ENCODE peak calls at places on chromosomes 2 and 18, in eight cellular contexts. B is ELF-1, D is endothelial cell, L is WTC11, T is SW480, M is GM10248, P is T-cell, W is GM23248. A is an unnamed sample.

GRCh38 chr18:57434177-57434535 is 1.0 kb upstream of the ONECUT2 start:
- DNase-seq in B (peak; percentile 31), D (no peak), L (peak; percentile 33), T (no peak), M (peak; percentile 20), P (no peak), W (no peak), A (no peak)

GRCh38 chr2:63903003-63903402 is 61.3 kb downstream of the UGP2 start:
- DNase-seq in B (no peak), D (no peak), L (no peak), T (peak; percentile 18), M (peak; percentile 25), P (no peak), W (peak; percentile 26), A (no peak)

GRCh38 chr2:240140920-240141319 is 462 bp upstream of the OTOS start:
- DNase-seq in B (no peak), D (no peak), L (no peak), T (no peak), M (no peak), P (no peak), W (no peak), A (no peak)

GRCh38 chr2:45823723-45824206 is 172.3 kb downstream of the PRKCE start:
- DNase-seq in B (no peak), D (no peak), L (no peak), T (no peak), M (no peak), P (no peak), W (peak; percentile 62), A (no peak)

GRCh38 chr2:9703085-9703641 is 72.4 kb upstream of the YWHAQ start:
- DNase-seq in B (peak; percentile 49), D (no peak), L (no peak), T (peak; percentile 89), M (no peak), P (peak; percentile 82), W (peak; percentile 99), A (peak; percentile 81)

GRCh38 chr2:20917724-20918572 is 95.0 kb upstream of the LDAH start:
- DNase-seq in B (no peak), D (no peak), L (no peak), T (no peak), M (no peak), P (no peak), W (no peak), A (no peak)

GRCh38 chr2:48545244-48545643 is 15.3 kb downstream of the STON1 start:
- DNase-seq in B (peak; percentile 44), D (no peak), L (peak; percentile 35), T (no peak), M (no peak), P (no peak), W (peak; percentile 20), A (no peak)

GRCh38 chr2:215736653-215737290 is 276.6 kb downstream of the MREG start:
- DNase-seq in B (peak; percentile 27), D (no peak), L (peak; percentile 31), T (no peak), M (no peak), P (no peak), W (peak; percentile 86), A (no peak)

GRCh38 chr2:3557588-3558204 is 437 bp downstream of the RNASEH1 start:
- DNase-seq in B (no peak), D (no peak), L (no peak), T (no peak), M (no peak), P (no peak), W (no peak), A (no peak)

GRCh38 chr18:57208056-57208455 is 61.2 kb downstream of the BOD1L2 start:
- DNase-seq in B (no peak), D (no peak), L (no peak), T (peak; percentile 2), M (no peak), P (no peak), W (no peak), A (no peak)

GRCh38 chr2:24521975-24522639 is 31.1 kb downstream of the NCOA1 start:
- DNase-seq in B (no peak), D (no peak), L (no peak), T (no peak), M (no peak), P (no peak), W (no peak), A (no peak)

GRCh38 chr2:150207979-150208378 is 279.5 kb downstream of the RND3 start:
- DNase-seq in B (no peak), D (no peak), L (no peak), T (no peak), M (no peak), P (no peak), W (no peak), A (no peak)

GRCh38 chr2:24544456-24545115 is 53.5 kb downstream of the NCOA1 start:
- DNase-seq in B (no peak), D (no peak), L (no peak), T (no peak), M (no peak), P (no peak), W (peak; percentile 1), A (no peak)

GRCh38 chr2:85162746-85163301 is 29.6 kb downstream of the TCF7L1 start:
- DNase-seq in B (no peak), D (no peak), L (no peak), T (no peak), M (no peak), P (no peak), W (peak; percentile 16), A (no peak)

GRCh38 chr2:168002021-168002553 is 245.3 kb downstream of the STK39 start:
- DNase-seq in B (no peak), D (no peak), L (no peak), T (no peak), M (no peak), P (no peak), W (peak; percentile 59), A (no peak)

GRCh38 chr2:118489712-118490255 is 357.7 kb downstream of the EN1 start:
- DNase-seq in B (peak; percentile 64), D (no peak), L (no peak), T (no peak), M (no peak), P (no peak), W (no peak), A (no peak)

GRCh38 chr2:119264781-119265692 is 41.4 kb downstream of the STEAP3 start:
- DNase-seq in B (peak; percentile 93), D (peak; percentile 65), L (peak; percentile 71), T (peak; percentile 76), M (peak; percentile 81), P (peak; percentile 8), W (peak; percentile 72), A (no peak)

GRCh38 chr18:47619771-47620170 is 310.7 kb downstream of the SMAD2 start:
- DNase-seq in B (no peak), D (no peak), L (no peak), T (no peak), M (no peak), P (no peak), W (no peak), A (no peak)

GRCh38 chr2:161077367-161078210 is 82.6 kb upstream of the TANK start:
- DNase-seq in B (no peak), D (no peak), L (no peak), T (no peak), M (peak; percentile 20), P (peak; percentile 41), W (peak; percentile 82), A (peak; percentile 33)

GRCh38 chr18:9992988-9993845 is 79.4 kb downstream of the VAPA start:
- DNase-seq in B (no peak), D (no peak), L (no peak), T (no peak), M (no peak), P (no peak), W (no peak), A (no peak)

GRCh38 chr2:111919362-111919761 is 21.0 kb downstream of the MERTK start:
- DNase-seq in B (no peak), D (peak; percentile 12), L (peak; percentile 28), T (no peak), M (no peak), P (no peak), W (peak; percentile 21), A (no peak)

GRCh38 chr2:86140969-86141392 is 34.9 kb downstream of the PTCD3 start:
- DNase-seq in B (no peak), D (no peak), L (no peak), T (no peak), M (no peak), P (no peak), W (peak; percentile 6), A (no peak)

GRCh38 chr2:43219383-43220228 is 6.8 kb downstream of the ZFP36L2 start:
- DNase-seq in B (no peak), D (peak; percentile 53), L (peak; percentile 77), T (peak; percentile 89), M (peak; percentile 84), P (peak; percentile 74), W (peak; percentile 90), A (peak; percentile 64)

GRCh38 chr2:197286805-197287595 is 23.6 kb downstream of the ANKRD44 start:
- DNase-seq in B (no peak), D (no peak), L (no peak), T (no peak), M (peak; percentile 68), P (peak; percentile 40), W (peak; percentile 96), A (no peak)

GRCh38 chr2:8923173-8923572 is 80.3 kb downstream of the MBOAT2 start:
- DNase-seq in B (no peak), D (no peak), L (no peak), T (no peak), M (no peak), P (no peak), W (no peak), A (no peak)

GRCh38 chr18:62157843-62158242 is 29.0 kb downstream of the PIGN start:
- DNase-seq in B (no peak), D (no peak), L (no peak), T (no peak), M (no peak), P (no peak), W (no peak), A (no peak)

GRCh38 chr2:225008935-225009334 is 33.3 kb downstream of the DOCK10 start:
- DNase-seq in B (peak; percentile 23), D (peak; percentile 30), L (peak; percentile 59), T (peak; percentile 4), M (no peak), P (no peak), W (peak; percentile 29), A (no peak)

GRCh38 chr2:10229462-10230099 is 73.1 kb upstream of the HPCAL1 start:
- DNase-seq in B (no peak), D (no peak), L (peak; percentile 5), T (no peak), M (no peak), P (no peak), W (no peak), A (no peak)

GRCh38 chr2:132668189-132668833 is 1.7 kb downstream of the LYPD1 start:
- DNase-seq in B (peak; percentile 62), D (peak; percentile 55), L (peak; percentile 67), T (no peak), M (no peak), P (no peak), W (no peak), A (no peak)